ENCODE peak calls at places on chromosome 12, in ten cellular contexts. D, C, H, A, U, Q, B, N, J and I are unnamed samples.

GRCh38 chr12:6952121-6952859 is 1.1 kb downstream of the PTPN6 start:
- DNase-seq in D (peak), C (no peak), H (no peak), A (no peak), U (no peak), Q (no peak), B (no peak), N (no peak), J (no peak), I (no peak)

GRCh38 chr12:44972746-44973421 is 78.0 kb downstream of the DBX2 start:
- DNase-seq in D (no peak), C (peak), H (no peak), A (no peak), U (peak), Q (no peak), B (peak), N (peak), J (peak), I (peak)

GRCh38 chr12:118136559-118137003 is 657 bp downstream of the PEBP1 start:
- DNase-seq in D (peak), C (peak), H (peak), A (peak), U (peak), Q (peak), B (peak), N (peak), J (peak), I (peak)

GRCh38 chr12:128258866-128259555 is 8.0 kb upstream of the TMEM132C start:
- DNase-seq in D (no peak), C (no peak), H (no peak), A (no peak), U (no peak), Q (no peak), B (peak), N (no peak), J (peak), I (no peak)

GRCh38 chr12:19893514-19893913 is 454.2 kb downstream of the AEBP2 start:
- DNase-seq in D (no peak), C (peak), H (no peak), A (no peak), U (peak), Q (no peak), B (peak), N (peak), J (no peak), I (no peak)

GRCh38 chr12:48352157-48352775 is 1.5 kb upstream of the ZNF641 start:
- DNase-seq in D (no peak), C (no peak), H (no peak), A (no peak), U (no peak), Q (no peak), B (no peak), N (no peak), J (no peak), I (no peak)

GRCh38 chr12:116130431-116130830 is 147.1 kb downstream of the MED13L start:
- DNase-seq in D (no peak), C (no peak), H (no peak), A (no peak), U (no peak), Q (no peak), B (no peak), N (peak), J (no peak), I (no peak)

GRCh38 chr12:99413751-99414150 is 233.8 kb upstream of the GARIN6 start:
- DNase-seq in D (no peak), C (no peak), H (no peak), A (no peak), U (no peak), Q (no peak), B (no peak), N (no peak), J (no peak), I (no peak)

GRCh38 chr12:19140381-19141236 is 11.1 kb downstream of the PLEKHA5 start:
- DNase-seq in D (no peak), C (peak), H (no peak), A (no peak), U (peak), Q (no peak), B (no peak), N (peak), J (no peak), I (no peak)

GRCh38 chr12:47184229-47184628 is 104.5 kb upstream of the AMIGO2 start:
- DNase-seq in D (no peak), C (no peak), H (no peak), A (no peak), U (no peak), Q (no peak), B (no peak), N (no peak), J (no peak), I (no peak)

GRCh38 chr12:106332536-106332935 is 25.0 kb upstream of the POLR3B start:
- DNase-seq in D (no peak), C (no peak), H (no peak), A (no peak), U (no peak), Q (no peak), B (no peak), N (no peak), J (no peak), I (no peak)

GRCh38 chr12:20125259-20125919 is 242.9 kb upstream of the PDE3A start:
- DNase-seq in D (no peak), C (peak), H (no peak), A (no peak), U (no peak), Q (no peak), B (no peak), N (peak), J (no peak), I (no peak)

GRCh38 chr12:113759135-113759534 is 207.0 kb downstream of the RBM19 start:
- DNase-seq in D (no peak), C (no peak), H (no peak), A (no peak), U (no peak), Q (no peak), B (no peak), N (no peak), J (no peak), I (no peak)

GRCh38 chr12:107243316-107243715 is 150.0 kb upstream of the CRY1 start:
- DNase-seq in D (no peak), C (no peak), H (no peak), A (no peak), U (no peak), Q (no peak), B (no peak), N (no peak), J (no peak), I (no peak)

GRCh38 chr12:75820848-75821578 is 210.6 kb downstream of the PHLDA1 start:
- DNase-seq in D (no peak), C (peak), H (peak), A (no peak), U (no peak), Q (no peak), B (no peak), N (peak), J (no peak), I (no peak)

GRCh38 chr12:52517005-52517835 is 3.0 kb downstream of the KRT5 start:
- DNase-seq in D (no peak), C (no peak), H (peak), A (no peak), U (no peak), Q (peak), B (no peak), N (no peak), J (no peak), I (no peak)

GRCh38 chr12:104276192-104277131 is 27.1 kb upstream of the EID3 start:
- DNase-seq in D (no peak), C (no peak), H (no peak), A (no peak), U (no peak), Q (no peak), B (no peak), N (no peak), J (no peak), I (no peak)

GRCh38 chr12:92756905-92757598 is 54.3 kb downstream of the PLEKHG7 start:
- DNase-seq in D (no peak), C (no peak), H (no peak), A (no peak), U (no peak), Q (no peak), B (no peak), N (no peak), J (no peak), I (no peak)

GRCh38 chr12:61356485-61356884 is 903.7 kb upstream of the USP15 start:
- DNase-seq in D (peak), C (no peak), H (no peak), A (no peak), U (no peak), Q (no peak), B (no peak), N (no peak), J (no peak), I (no peak)

GRCh38 chr12:111645433-111645832 is 40.3 kb downstream of the BRAP start:
- DNase-seq in D (no peak), C (no peak), H (no peak), A (no peak), U (no peak), Q (no peak), B (no peak), N (peak), J (no peak), I (no peak)

GRCh38 chr12:19576421-19576925 is 137.2 kb downstream of the AEBP2 start:
- DNase-seq in D (no peak), C (no peak), H (no peak), A (no peak), U (no peak), Q (no peak), B (no peak), N (no peak), J (no peak), I (no peak)

GRCh38 chr12:15407025-15407424 is 84.7 kb downstream of the PTPRO start:
- DNase-seq in D (no peak), C (no peak), H (no peak), A (no peak), U (no peak), Q (no peak), B (no peak), N (no peak), J (no peak), I (no peak)

GRCh38 chr12:117472983-117473382 is 111.6 kb upstream of the NOS1 start:
- DNase-seq in D (no peak), C (no peak), H (no peak), A (peak), U (peak), Q (peak), B (peak), N (no peak), J (peak), I (peak)

GRCh38 chr12:5251786-5252185 is 180.1 kb upstream of the NTF3 start:
- DNase-seq in D (no peak), C (no peak), H (no peak), A (no peak), U (no peak), Q (no peak), B (no peak), N (no peak), J (no peak), I (no peak)

GRCh38 chr12:40970320-40970907 is 217.7 kb upstream of the PDZRN4 start:
- DNase-seq in D (no peak), C (no peak), H (no peak), A (no peak), U (peak), Q (no peak), B (no peak), N (no peak), J (peak), I (no peak)

GRCh38 chr12:90909069-90909676 is 45.8 kb downstream of the CCER1 start:
- DNase-seq in D (no peak), C (peak), H (no peak), A (peak), U (peak), Q (peak), B (peak), N (peak), J (peak), I (peak)

GRCh38 chr12:104615048-104615561 is 158.4 kb downstream of the CHST11 start:
- DNase-seq in D (peak), C (peak), H (peak), A (no peak), U (peak), Q (no peak), B (no peak), N (peak), J (no peak), I (no peak)

GRCh38 chr12:96047621-96048211 is 12.3 kb upstream of the LTA4H start:
- DNase-seq in D (no peak), C (peak), H (no peak), A (no peak), U (no peak), Q (no peak), B (peak), N (peak), J (no peak), I (no peak)

GRCh38 chr12:51371295-51371953 is 19.8 kb downstream of the GALNT6 start:
- DNase-seq in D (no peak), C (peak), H (peak), A (no peak), U (peak), Q (peak), B (peak), N (peak), J (peak), I (peak)

GRCh38 chr12:2344892-2345291 is 292.1 kb downstream of the CACNA1C start:
- DNase-seq in D (no peak), C (no peak), H (no peak), A (no peak), U (no peak), Q (no peak), B (no peak), N (no peak), J (no peak), I (no peak)

GRCh38 chr12:19847294-19848059 is 408.2 kb downstream of the AEBP2 start:
- DNase-seq in D (no peak), C (peak), H (no peak), A (no peak), U (no peak), Q (no peak), B (no peak), N (peak), J (no peak), I (no peak)

GRCh38 chr12:52274521-52274920 is at the start of gene KRT86:
- DNase-seq in D (no peak), C (no peak), H (no peak), A (no peak), U (no peak), Q (no peak), B (no peak), N (no peak), J (no peak), I (no peak)

GRCh38 chr12:2503762-2504161 is 291.0 kb upstream of the FKBP4 start:
- DNase-seq in D (no peak), C (no peak), H (no peak), A (no peak), U (no peak), Q (no peak), B (no peak), N (no peak), J (no peak), I (no peak)

GRCh38 chr12:6327159-6327558 is 14.7 kb downstream of the TNFRSF1A start:
- DNase-seq in D (no peak), C (no peak), H (no peak), A (no peak), U (no peak), Q (no peak), B (no peak), N (no peak), J (no peak), I (no peak)

GRCh38 chr12:88958961-88959360 is 378.7 kb upstream of the KITLG start:
- DNase-seq in D (no peak), C (no peak), H (no peak), A (no peak), U (peak), Q (no peak), B (no peak), N (no peak), J (peak), I (no peak)

GRCh38 chr12:116539905-116540482 is 19.2 kb upstream of the MAP1LC3B2 start:
- DNase-seq in D (no peak), C (peak), H (peak), A (no peak), U (peak), Q (no peak), B (peak), N (peak), J (peak), I (no peak)

DNA sequence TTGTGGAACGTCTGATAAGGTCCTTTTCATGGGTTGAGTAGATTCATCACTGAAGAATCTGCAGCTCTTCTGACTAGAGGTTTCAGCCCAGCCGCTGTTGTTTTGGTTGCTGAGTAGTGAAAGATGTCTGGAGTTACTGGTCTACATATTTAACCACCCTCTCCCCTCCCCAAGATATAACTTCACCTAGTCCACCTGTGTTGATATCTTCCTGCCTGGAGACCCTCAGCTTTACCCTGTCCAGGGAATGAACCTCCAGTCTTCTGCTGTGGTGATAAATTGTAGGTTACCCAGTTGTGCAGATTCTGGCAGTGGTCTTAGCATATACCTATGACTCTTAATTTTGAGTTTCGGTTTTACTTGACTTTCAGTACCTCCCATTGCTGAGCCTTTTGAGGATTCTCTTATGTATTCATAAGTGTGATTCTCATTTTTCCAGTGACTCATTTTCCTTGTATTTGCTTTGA is 63.0 kb downstream of the CCDC91 start:
- DNase-seq in D (no peak), C (peak), H (no peak), A (no peak), U (no peak), Q (no peak), B (no peak), N (no peak), J (no peak), I (no peak)
- TF ChIP-seq CTCF in D (no peak), C (no peak), H (no peak), A (no peak), U (no peak), Q (no peak), B (no peak), N (no peak), J (no peak), I (no peak)

DNA sequence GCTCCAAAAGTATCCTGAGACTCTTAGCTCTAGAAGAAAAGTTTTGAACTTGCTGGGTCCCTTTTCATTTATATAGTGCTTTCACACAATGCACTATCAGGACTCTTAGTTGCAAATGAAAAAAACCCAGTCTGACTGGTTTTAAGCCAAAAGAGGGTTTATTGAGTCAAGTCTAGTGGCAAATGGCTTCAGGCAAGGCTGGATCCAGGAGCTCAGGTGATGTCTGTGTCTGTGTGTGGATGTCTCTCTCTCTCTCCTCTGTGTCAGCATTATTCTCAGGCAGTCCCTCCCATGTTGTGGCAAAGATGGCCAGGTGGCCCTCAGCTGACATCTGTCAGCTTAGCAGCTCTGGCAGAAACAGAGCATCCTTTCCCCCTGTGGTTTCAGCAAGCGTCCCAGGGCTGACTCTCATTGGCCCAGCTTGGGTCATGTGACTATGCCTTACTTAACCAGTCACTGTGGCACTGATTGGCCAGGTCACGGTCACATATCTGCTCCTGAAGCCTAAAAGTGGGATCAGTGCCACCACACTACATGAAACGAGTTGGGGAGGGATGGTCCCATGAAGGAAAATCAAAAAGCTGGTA is 6.2 kb downstream of the TMEM120B start:
- DNase-seq in D (no peak), C (no peak), H (no peak), A (no peak), U (no peak), Q (no peak), B (no peak), N (no peak), J (no peak), I (no peak)
- TF ChIP-seq CTCF in D (no peak), C (no peak), H (no peak), A (no peak), U (no peak), Q (no peak), B (no peak), N (no peak), J (no peak), I (no peak)

GRCh38 chr12:94195483-94195882 is 47.1 kb downstream of the PLXNC1 start:
- DNase-seq in D (no peak), C (no peak), H (no peak), A (no peak), U (peak), Q (no peak), B (no peak), N (no peak), J (no peak), I (no peak)
- TF ChIP-seq CTCF in D (no peak), C (peak), H (no peak), A (no peak), U (peak), Q (peak), B (no peak), N (no peak), J (peak), I (no peak)

DNA sequence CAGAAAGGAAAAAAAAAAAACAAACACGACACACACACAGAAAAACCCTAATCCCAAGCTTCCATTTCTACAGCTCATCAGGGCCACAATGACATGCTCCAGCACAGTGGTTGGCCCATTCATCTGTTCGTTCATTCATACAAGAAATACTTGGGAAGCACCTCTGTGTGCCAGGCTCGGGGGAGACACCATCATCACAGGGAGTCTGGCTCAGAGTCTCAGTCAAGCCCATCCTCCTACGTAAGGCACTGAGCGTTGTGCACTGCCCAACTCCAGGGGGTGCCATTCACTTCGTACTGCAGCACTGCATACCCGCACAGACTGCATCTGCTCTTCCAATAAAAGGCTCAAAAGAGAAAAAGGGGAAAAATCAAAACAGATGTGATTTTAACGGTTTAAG is 15.3 kb downstream of the VPS37B start:
- DNase-seq in D (no peak), C (peak), H (no peak), A (peak), U (peak), Q (no peak), B (no peak), N (peak), J (peak), I (peak)
- TF ChIP-seq CTCF in D (no peak), C (peak), H (no peak), A (no peak), U (peak), Q (peak), B (peak), N (peak), J (peak), I (peak)

DNA sequence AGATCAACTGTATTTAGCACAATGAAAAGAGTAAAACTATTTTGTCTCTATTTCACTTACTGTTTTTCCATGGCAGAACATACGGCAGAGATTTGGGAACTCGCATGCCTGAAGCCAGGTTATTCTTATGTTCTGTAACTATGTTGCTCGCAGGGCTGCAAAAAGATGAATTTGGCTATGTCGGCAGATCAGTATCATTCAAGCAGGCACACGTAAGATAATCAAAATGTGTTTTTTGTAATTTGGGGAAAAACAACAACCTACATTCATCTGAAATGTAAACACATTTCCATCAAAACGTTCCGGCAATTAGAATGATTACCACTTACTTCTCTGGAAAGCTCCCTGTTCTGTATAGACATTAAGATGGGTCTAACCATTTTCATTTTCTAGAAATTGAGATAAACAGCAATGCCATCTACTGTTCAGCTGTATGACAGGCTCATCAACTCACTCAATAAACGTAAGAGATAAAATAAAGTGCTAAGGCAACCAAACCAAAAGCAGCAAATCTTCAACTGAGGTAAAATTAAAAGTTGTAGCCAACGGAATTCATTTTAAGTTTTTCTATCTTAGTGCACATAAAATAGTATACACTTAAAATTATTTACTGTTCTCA is 13.0 kb downstream of the GTSF1 start:
- DNase-seq in D (no peak), C (no peak), H (no peak), A (no peak), U (no peak), Q (no peak), B (no peak), N (no peak), J (no peak), I (no peak)
- TF ChIP-seq CTCF in D (no peak), C (no peak), H (no peak), A (no peak), U (no peak), Q (no peak), B (no peak), N (no peak), J (no peak), I (no peak)

GRCh38 chr12:57737467-57738141 is 938 bp downstream of the AGAP2 start:
- DNase-seq in D (no peak), C (no peak), H (no peak), A (peak), U (peak), Q (no peak), B (peak), N (no peak), J (peak), I (peak)
- TF ChIP-seq CTCF in D (no peak), C (peak), H (no peak), A (no peak), U (peak), Q (peak), B (peak), N (no peak), J (peak), I (no peak)